ENCODE peak calls at places on chromosome 15, in eight cellular contexts. One of them, this sample, is unnamed.

GRCh38 chr15:69897471-69898237 is 200.1 kb downstream of the TLE3 start:
- DNase-seq in HCT116: no peak
- DNase-seq in heart right ventricle: no peak
- DNase-seq in A549: no peak
- DNase-seq in CD8-positive, alpha-beta T cell: no peak
- DNase-seq in cardiac muscle cell: no peak
- DNase-seq in tibial artery: no peak
- DNase-seq in H9: no peak
- DNase-seq in this sample: peak; percentile 80

GRCh38 chr15:24986653-24987052 is 31.9 kb downstream of the SNRPN start:
- DNase-seq in cardiac muscle cell: no peak
- DNase-seq in tibial artery: no peak
- DNase-seq in H9: no peak
- DNase-seq in HCT116: no peak
- DNase-seq in A549: no peak
- DNase-seq in heart right ventricle: no peak
- DNase-seq in CD8-positive, alpha-beta T cell: no peak
- DNase-seq in this sample: no peak

GRCh38 chr15:85142324-85142723 is 160.7 kb downstream of the PDE8A start:
- DNase-seq in A549: no peak
- DNase-seq in CD8-positive, alpha-beta T cell: no peak
- DNase-seq in tibial artery: no peak
- DNase-seq in H9: no peak
- DNase-seq in HCT116: peak; percentile 53
- DNase-seq in cardiac muscle cell: peak; percentile 45
- DNase-seq in heart right ventricle: no peak
- DNase-seq in this sample: no peak

GRCh38 chr15:45262906-45263456 is 10.9 kb downstream of the SLC28A2 start:
- DNase-seq in tibial artery: no peak
- DNase-seq in A549: no peak
- DNase-seq in heart right ventricle: no peak
- DNase-seq in cardiac muscle cell: no peak
- DNase-seq in CD8-positive, alpha-beta T cell: no peak
- DNase-seq in HCT116: no peak
- DNase-seq in H9: no peak
- DNase-seq in this sample: no peak

GRCh38 chr15:81117136-81117535 is 16.9 kb upstream of the CFAP161 start:
- DNase-seq in tibial artery: no peak
- DNase-seq in CD8-positive, alpha-beta T cell: no peak
- DNase-seq in HCT116: no peak
- DNase-seq in cardiac muscle cell: peak; percentile 61
- DNase-seq in H9: no peak
- DNase-seq in heart right ventricle: no peak
- DNase-seq in A549: no peak
- DNase-seq in this sample: no peak

GRCh38 chr15:77014137-77015081 is 19.5 kb downstream of the PSTPIP1 start:
- DNase-seq in HCT116: no peak
- DNase-seq in heart right ventricle: no peak
- DNase-seq in CD8-positive, alpha-beta T cell: no peak
- DNase-seq in H9: no peak
- DNase-seq in tibial artery: no peak
- DNase-seq in A549: no peak
- DNase-seq in cardiac muscle cell: no peak
- DNase-seq in this sample: no peak

GRCh38 chr15:75649848-75650247 is 2.1 kb downstream of the SNX33 start:
- DNase-seq in tibial artery: no peak
- DNase-seq in cardiac muscle cell: no peak
- DNase-seq in A549: no peak
- DNase-seq in HCT116: no peak
- DNase-seq in CD8-positive, alpha-beta T cell: no peak
- DNase-seq in heart right ventricle: no peak
- DNase-seq in H9: no peak
- DNase-seq in this sample: no peak

GRCh38 chr15:68208641-68209240 is 3.6 kb upstream of the CALML4 start:
- DNase-seq in H9: no peak
- DNase-seq in heart right ventricle: no peak
- DNase-seq in HCT116: no peak
- DNase-seq in A549: no peak
- DNase-seq in CD8-positive, alpha-beta T cell: no peak
- DNase-seq in tibial artery: peak; percentile 50
- DNase-seq in cardiac muscle cell: no peak
- DNase-seq in this sample: no peak

GRCh38 chr15:34799825-34800168 is 4.4 kb upstream of the ACTC1 start:
- DNase-seq in cardiac muscle cell: no peak
- DNase-seq in tibial artery: no peak
- DNase-seq in H9: no peak
- DNase-seq in A549: no peak
- DNase-seq in HCT116: no peak
- DNase-seq in heart right ventricle: no peak
- DNase-seq in CD8-positive, alpha-beta T cell: no peak
- DNase-seq in this sample: no peak

GRCh38 chr15:101504866-101505609 is 15.5 kb upstream of the PCSK6 start:
- DNase-seq in tibial artery: no peak
- DNase-seq in heart right ventricle: no peak
- DNase-seq in CD8-positive, alpha-beta T cell: no peak
- DNase-seq in A549: no peak
- DNase-seq in H9: no peak
- DNase-seq in cardiac muscle cell: no peak
- DNase-seq in HCT116: no peak
- DNase-seq in this sample: peak; percentile 28

GRCh38 chr15:40956543-40956982 is 3.3 kb downstream of the CHAC1 start:
- DNase-seq in H9: no peak
- DNase-seq in HCT116: no peak
- DNase-seq in heart right ventricle: peak; percentile 42
- DNase-seq in CD8-positive, alpha-beta T cell: no peak
- DNase-seq in tibial artery: no peak
- DNase-seq in cardiac muscle cell: no peak
- DNase-seq in A549: no peak
- DNase-seq in this sample: no peak
- H3K4me1 ChIP-seq in H9: peaks cover 3% of the 10 kb centered on the region
- H3K4me1 ChIP-seq in HCT116: peaks cover 20% of the 10 kb centered on the region
- H3K4me1 ChIP-seq in heart right ventricle: peaks cover 43% of the 10 kb centered on the region
- H3K4me1 ChIP-seq in CD8-positive, alpha-beta T cell: peaks cover 12% of the 10 kb centered on the region
- H3K4me1 ChIP-seq in tibial artery: peaks cover 38% of the 10 kb centered on the region
- H3K4me1 ChIP-seq in cardiac muscle cell: no peaks in the 10 kb centered on the region
- H3K4me1 ChIP-seq in A549: peaks cover 41% of the 10 kb centered on the region
- H3K4me1 ChIP-seq in this sample: no peaks in the 10 kb centered on the region

GRCh38 chr15:47466357-47466756 is 250.9 kb upstream of the SEMA6D start:
- DNase-seq in H9: no peak
- DNase-seq in heart right ventricle: no peak
- DNase-seq in CD8-positive, alpha-beta T cell: no peak
- DNase-seq in HCT116: no peak
- DNase-seq in A549: no peak
- DNase-seq in tibial artery: no peak
- DNase-seq in cardiac muscle cell: peak; percentile 46
- DNase-seq in this sample: no peak

GRCh38 chr15:47473857-47474256 is 243.4 kb upstream of the SEMA6D start:
- DNase-seq in tibial artery: peak; percentile 83
- DNase-seq in A549: no peak
- DNase-seq in heart right ventricle: peak; percentile 80
- DNase-seq in HCT116: no peak
- DNase-seq in cardiac muscle cell: peak; percentile 92
- DNase-seq in H9: no peak
- DNase-seq in CD8-positive, alpha-beta T cell: no peak
- DNase-seq in this sample: peak; percentile 74

GRCh38 chr15:47475336-47475735 is 242.0 kb upstream of the SEMA6D start:
- DNase-seq in CD8-positive, alpha-beta T cell: no peak
- DNase-seq in tibial artery: no peak
- DNase-seq in A549: no peak
- DNase-seq in H9: no peak
- DNase-seq in HCT116: no peak
- DNase-seq in cardiac muscle cell: no peak
- DNase-seq in heart right ventricle: no peak
- DNase-seq in this sample: no peak

DNA sequence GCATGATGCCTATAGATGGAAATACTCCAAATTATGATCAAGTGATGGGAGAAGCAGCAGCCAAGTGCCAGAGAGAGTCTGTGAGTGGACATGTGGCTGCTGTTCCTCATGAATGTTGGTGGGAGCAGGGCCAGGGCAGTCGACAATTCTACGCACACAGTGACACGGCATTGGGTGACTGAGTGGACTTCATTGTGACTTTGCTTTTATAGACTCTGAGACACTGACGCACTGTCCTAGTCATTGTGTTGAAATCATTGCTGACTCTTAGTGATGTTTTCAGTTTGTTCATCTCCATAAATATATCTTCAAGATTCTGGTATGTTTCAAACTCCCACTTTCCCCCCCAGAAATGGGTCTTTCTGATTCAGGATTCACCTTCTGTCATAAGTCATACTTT is 246.3 kb upstream of the SEMA6D start:
- DNase-seq in cardiac muscle cell: no peak
- DNase-seq in A549: no peak
- DNase-seq in CD8-positive, alpha-beta T cell: no peak
- DNase-seq in heart right ventricle: no peak
- DNase-seq in HCT116: no peak
- DNase-seq in tibial artery: no peak
- DNase-seq in H9: no peak
- DNase-seq in this sample: no peak
- H3K4me1 ChIP-seq in cardiac muscle cell: peaks cover 4% of the 10 kb centered on the region
- H3K4me1 ChIP-seq in A549: no peaks in the 10 kb centered on the region
- H3K4me1 ChIP-seq in CD8-positive, alpha-beta T cell: no peaks in the 10 kb centered on the region
- H3K4me1 ChIP-seq in heart right ventricle: peaks cover 25% of the 10 kb centered on the region
- H3K4me1 ChIP-seq in HCT116: no peaks in the 10 kb centered on the region
- H3K4me1 ChIP-seq in tibial artery: peaks cover 17% of the 10 kb centered on the region
- H3K4me1 ChIP-seq in H9: no peaks in the 10 kb centered on the region
- H3K4me1 ChIP-seq in this sample: no peaks in the 10 kb centered on the region

DNA sequence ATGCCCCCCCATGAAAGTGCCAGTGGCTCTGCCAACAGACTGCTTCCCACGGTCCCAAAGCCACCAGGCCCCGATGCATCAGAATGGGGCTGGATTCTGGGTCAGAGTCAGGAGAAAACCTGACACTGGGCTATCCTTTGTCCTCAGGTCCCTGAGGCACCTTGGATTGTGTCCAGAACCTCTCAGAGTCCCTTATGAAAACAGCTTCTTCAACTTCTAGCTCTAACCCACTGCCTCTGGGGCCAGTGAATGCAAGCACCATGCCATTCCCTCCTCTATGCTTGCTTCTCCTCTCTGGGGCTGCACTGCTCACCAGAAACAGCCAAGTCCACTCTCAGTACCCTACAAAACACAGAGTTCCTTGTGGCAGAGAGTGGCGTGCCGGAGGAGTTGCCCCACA is 9.9 kb downstream of the CRABP1 start:
- DNase-seq in heart right ventricle: no peak
- DNase-seq in HCT116: no peak
- DNase-seq in CD8-positive, alpha-beta T cell: no peak
- DNase-seq in A549: no peak
- DNase-seq in H9: no peak
- DNase-seq in tibial artery: no peak
- DNase-seq in cardiac muscle cell: no peak
- DNase-seq in this sample: no peak
- H3K4me1 ChIP-seq in heart right ventricle: no peaks in the 10 kb centered on the region
- H3K4me1 ChIP-seq in HCT116: no peaks in the 10 kb centered on the region
- H3K4me1 ChIP-seq in CD8-positive, alpha-beta T cell: no peaks in the 10 kb centered on the region
- H3K4me1 ChIP-seq in A549: no peaks in the 10 kb centered on the region
- H3K4me1 ChIP-seq in H9: no peaks in the 10 kb centered on the region
- H3K4me1 ChIP-seq in tibial artery: no peaks in the 10 kb centered on the region
- H3K4me1 ChIP-seq in cardiac muscle cell: peaks cover 16% of the 10 kb centered on the region
- H3K4me1 ChIP-seq in this sample: no peaks in the 10 kb centered on the region

GRCh38 chr15:41967506-41968206 is 4.7 kb downstream of the EHD4 start:
- DNase-seq in CD8-positive, alpha-beta T cell: no peak
- DNase-seq in heart right ventricle: peak; percentile 52
- DNase-seq in tibial artery: peak; percentile 70
- DNase-seq in A549: no peak
- DNase-seq in H9: no peak
- DNase-seq in HCT116: no peak
- DNase-seq in cardiac muscle cell: peak; percentile 70
- DNase-seq in this sample: peak; percentile 63
- H3K4me1 ChIP-seq in CD8-positive, alpha-beta T cell: peaks cover 21% of the 10 kb centered on the region
- H3K4me1 ChIP-seq in heart right ventricle: peaks cover 77% of the 10 kb centered on the region
- H3K4me1 ChIP-seq in tibial artery: peaks cover 51% of the 10 kb centered on the region
- H3K4me1 ChIP-seq in A549: peaks cover 16% of the 10 kb centered on the region
- H3K4me1 ChIP-seq in H9: peaks cover 7% of the 10 kb centered on the region
- H3K4me1 ChIP-seq in HCT116: peaks cover 18% of the 10 kb centered on the region
- H3K4me1 ChIP-seq in cardiac muscle cell: peaks cover 52% of the 10 kb centered on the region
- H3K4me1 ChIP-seq in this sample: no peaks in the 10 kb centered on the region

GRCh38 chr15:58510715-58511465 is 79.1 kb downstream of the LIPC start:
- DNase-seq in A549: no peak
- DNase-seq in heart right ventricle: no peak
- DNase-seq in tibial artery: no peak
- DNase-seq in HCT116: no peak
- DNase-seq in CD8-positive, alpha-beta T cell: no peak
- DNase-seq in H9: no peak
- DNase-seq in cardiac muscle cell: peak; percentile 43
- DNase-seq in this sample: no peak
- H3K4me1 ChIP-seq in A549: peaks cover 3% of the 10 kb centered on the region
- H3K4me1 ChIP-seq in heart right ventricle: peaks cover 9% of the 10 kb centered on the region
- H3K4me1 ChIP-seq in tibial artery: peaks cover 5% of the 10 kb centered on the region
- H3K4me1 ChIP-seq in HCT116: peaks cover 2% of the 10 kb centered on the region
- H3K4me1 ChIP-seq in CD8-positive, alpha-beta T cell: peaks cover 13% of the 10 kb centered on the region
- H3K4me1 ChIP-seq in H9: no peaks in the 10 kb centered on the region
- H3K4me1 ChIP-seq in cardiac muscle cell: no peaks in the 10 kb centered on the region
- H3K4me1 ChIP-seq in this sample: peaks cover 6% of the 10 kb centered on the region

GRCh38 chr15:56732881-56733130 is 503 bp downstream of the ZNF280D start:
- DNase-seq in tibial artery: no peak
- DNase-seq in H9: no peak
- DNase-seq in heart right ventricle: peak; percentile 45
- DNase-seq in HCT116: peak; percentile 15
- DNase-seq in CD8-positive, alpha-beta T cell: no peak
- DNase-seq in A549: peak; percentile 23
- DNase-seq in cardiac muscle cell: no peak
- DNase-seq in this sample: peak; percentile 68
- H3K4me1 ChIP-seq in tibial artery: peaks cover 41% of the 10 kb centered on the region
- H3K4me1 ChIP-seq in H9: no peaks in the 10 kb centered on the region
- H3K4me1 ChIP-seq in heart right ventricle: peaks cover 51% of the 10 kb centered on the region
- H3K4me1 ChIP-seq in HCT116: peaks cover 7% of the 10 kb centered on the region
- H3K4me1 ChIP-seq in CD8-positive, alpha-beta T cell: peaks cover 23% of the 10 kb centered on the region
- H3K4me1 ChIP-seq in A549: peaks cover 23% of the 10 kb centered on the region
- H3K4me1 ChIP-seq in cardiac muscle cell: peaks cover 15% of the 10 kb centered on the region
- H3K4me1 ChIP-seq in this sample: no peaks in the 10 kb centered on the region